ENCODE peak calls at places on chromosome 22, in nine cellular contexts. J is GM13976; Q is adrenal gland; E is nephron progenitor cell; S is GM10248; F is OCI-LY7; W is mucosa of descending colon; K is H9; M is CD8-positive, alpha-beta T cell. I is an unnamed sample.

GRCh38 chr22:30191049-30191701 is 55.4 kb downstream of the LIF start:
- DNase-seq in J (no peak), Q (no peak), E (no peak), S (no peak), F (no peak), W (no peak), K (no peak), M (no peak), I (no peak)

GRCh38 chr22:45421349-45422057 is 8.0 kb downstream of the RIBC2 start:
- DNase-seq in J (no peak), Q (no peak), E (no peak), S (no peak), F (no peak), W (no peak), K (no peak), M (no peak), I (no peak)

GRCh38 chr22:50691521-50691920 is 18.9 kb downstream of the SHANK3 start:
- DNase-seq in J (no peak), Q (no peak), E (peak), S (no peak), F (peak), W (peak), K (peak), M (no peak), I (no peak)

GRCh38 chr22:30235687-30236170 is 10.8 kb downstream of the LIF start:
- DNase-seq in J (no peak), Q (peak), E (no peak), S (no peak), F (no peak), W (peak), K (no peak), M (no peak), I (no peak)

GRCh38 chr22:46331496-46331895 is 4.0 kb upstream of the TRMU start:
- DNase-seq in J (no peak), Q (no peak), E (no peak), S (no peak), F (no peak), W (no peak), K (no peak), M (no peak), I (no peak)

GRCh38 chr22:45425531-45426265 is 12.2 kb downstream of the RIBC2 start:
- DNase-seq in J (no peak), Q (no peak), E (no peak), S (no peak), F (no peak), W (no peak), K (no peak), M (no peak), I (no peak)

GRCh38 chr22:39234867-39235687 is 9.7 kb downstream of the PDGFB start:
- DNase-seq in J (no peak), Q (no peak), E (no peak), S (no peak), F (no peak), W (peak), K (no peak), M (no peak), I (no peak)

GRCh38 chr22:26768986-26769385 is 111.6 kb downstream of the MIAT start:
- DNase-seq in J (no peak), Q (no peak), E (no peak), S (no peak), F (no peak), W (no peak), K (no peak), M (no peak), I (no peak)

GRCh38 chr22:30214703-30215405 is 31.7 kb downstream of the LIF start:
- DNase-seq in J (no peak), Q (no peak), E (no peak), S (no peak), F (no peak), W (no peak), K (peak), M (no peak), I (no peak)

GRCh38 chr22:31870890-31871289 is 73.4 kb upstream of the YWHAH start:
- DNase-seq in J (no peak), Q (no peak), E (no peak), S (no peak), F (no peak), W (peak), K (no peak), M (no peak), I (no peak)

GRCh38 chr22:22866381-22867111 is 21.1 kb upstream of the IGLL5 start:
- DNase-seq in J (no peak), Q (no peak), E (no peak), S (no peak), F (no peak), W (no peak), K (no peak), M (no peak), I (no peak)

GRCh38 chr22:24905909-24906308 is 40.6 kb downstream of the LHFPL7 start:
- DNase-seq in J (no peak), Q (no peak), E (no peak), S (no peak), F (no peak), W (no peak), K (no peak), M (no peak), I (no peak)

GRCh38 chr22:46172522-46172921 is 22.2 kb downstream of the PPARA start:
- DNase-seq in J (no peak), Q (no peak), E (no peak), S (no peak), F (no peak), W (no peak), K (no peak), M (no peak), I (no peak)

GRCh38 chr22:26273011-26273675 is 103.9 kb downstream of the SEZ6L start:
- DNase-seq in J (no peak), Q (no peak), E (no peak), S (no peak), F (no peak), W (no peak), K (no peak), M (no peak), I (no peak)

GRCh38 chr22:17964647-17965046 is 59.7 kb downstream of the MICAL3 start:
- DNase-seq in J (peak), Q (no peak), E (no peak), S (peak), F (peak), W (no peak), K (no peak), M (no peak), I (peak)

GRCh38 chr22:40534379-40535188 is 101.9 kb downstream of the MRTFA start:
- DNase-seq in J (no peak), Q (no peak), E (no peak), S (no peak), F (no peak), W (no peak), K (peak), M (no peak), I (no peak)

GRCh38 chr22:29520851-29521250 is 32.7 kb downstream of the THOC5 start:
- DNase-seq in J (no peak), Q (peak), E (no peak), S (no peak), F (no peak), W (no peak), K (no peak), M (no peak), I (no peak)

GRCh38 chr22:26259510-26259909 is 90.2 kb downstream of the SEZ6L start:
- DNase-seq in J (no peak), Q (peak), E (peak), S (no peak), F (peak), W (peak), K (peak), M (no peak), I (no peak)

GRCh38 chr22:47165998-47166397 is 403.5 kb downstream of the TBC1D22A start:
- DNase-seq in J (no peak), Q (no peak), E (no peak), S (no peak), F (no peak), W (no peak), K (peak), M (no peak), I (no peak)

GRCh38 chr22:24751518-24751917 is 23.0 kb downstream of the PIWIL3 start:
- DNase-seq in J (no peak), Q (no peak), E (no peak), S (no peak), F (no peak), W (no peak), K (no peak), M (no peak), I (no peak)

GRCh38 chr22:25666308-25666707 is 75.7 kb upstream of the MYO18B start:
- DNase-seq in J (no peak), Q (peak), E (peak), S (no peak), F (no peak), W (peak), K (peak), M (no peak), I (no peak)

GRCh38 chr22:31474743-31475142 is 14.9 kb downstream of the EIF4ENIF1 start:
- DNase-seq in J (no peak), Q (peak), E (no peak), S (no peak), F (no peak), W (no peak), K (no peak), M (no peak), I (no peak)

GRCh38 chr22:45717787-45718186 is 46.2 kb downstream of the ATXN10 start:
- DNase-seq in J (no peak), Q (no peak), E (no peak), S (no peak), F (no peak), W (no peak), K (no peak), M (no peak), I (no peak)

GRCh38 chr22:26367402-26368245 is 61.4 kb upstream of the ASPHD2 start:
- DNase-seq in J (peak), Q (peak), E (peak), S (peak), F (peak), W (peak), K (peak), M (peak), I (peak)

GRCh38 chr22:43706151-43706550 is 106.0 kb downstream of the EFCAB6 start:
- DNase-seq in J (no peak), Q (no peak), E (no peak), S (no peak), F (no peak), W (no peak), K (peak), M (no peak), I (no peak)

GRCh38 chr22:29748248-29748893 is 18.4 kb downstream of the ZMAT5 start:
- DNase-seq in J (no peak), Q (no peak), E (no peak), S (no peak), F (no peak), W (no peak), K (no peak), M (no peak), I (no peak)

GRCh38 chr22:39498802-39499201 is 3.3 kb upstream of the MIEF1 start:
- DNase-seq in J (no peak), Q (no peak), E (no peak), S (no peak), F (no peak), W (no peak), K (no peak), M (no peak), I (no peak)

GRCh38 chr22:26828311-26828710 is 170.9 kb downstream of the MIAT start:
- DNase-seq in J (no peak), Q (no peak), E (no peak), S (peak), F (no peak), W (no peak), K (no peak), M (no peak), I (no peak)

GRCh38 chr22:36644333-36644757 is 59.2 kb downstream of the CACNG2 start:
- DNase-seq in J (peak), Q (peak), E (peak), S (peak), F (peak), W (peak), K (peak), M (no peak), I (no peak)

GRCh38 chr22:46801331-46801811 is 38.9 kb downstream of the TBC1D22A start:
- DNase-seq in J (no peak), Q (no peak), E (no peak), S (no peak), F (no peak), W (no peak), K (no peak), M (no peak), I (no peak)

GRCh38 chr22:17920992-17921650 is 103.2 kb downstream of the MICAL3 start:
- DNase-seq in J (no peak), Q (no peak), E (no peak), S (no peak), F (no peak), W (no peak), K (no peak), M (no peak), I (no peak)

GRCh38 chr22:46592390-46592872 is 27.8 kb upstream of the GRAMD4 start:
- DNase-seq in J (peak), Q (peak), E (no peak), S (peak), F (peak), W (peak), K (no peak), M (no peak), I (peak)

GRCh38 chr22:23068832-23069385 is 1.4 kb upstream of the GNAZ start:
- DNase-seq in J (no peak), Q (peak), E (no peak), S (no peak), F (no peak), W (no peak), K (peak), M (no peak), I (peak)

GRCh38 chr22:17712441-17712840 is 61.8 kb downstream of the BID start:
- DNase-seq in J (no peak), Q (no peak), E (no peak), S (no peak), F (no peak), W (no peak), K (no peak), M (no peak), I (no peak)

DNA sequence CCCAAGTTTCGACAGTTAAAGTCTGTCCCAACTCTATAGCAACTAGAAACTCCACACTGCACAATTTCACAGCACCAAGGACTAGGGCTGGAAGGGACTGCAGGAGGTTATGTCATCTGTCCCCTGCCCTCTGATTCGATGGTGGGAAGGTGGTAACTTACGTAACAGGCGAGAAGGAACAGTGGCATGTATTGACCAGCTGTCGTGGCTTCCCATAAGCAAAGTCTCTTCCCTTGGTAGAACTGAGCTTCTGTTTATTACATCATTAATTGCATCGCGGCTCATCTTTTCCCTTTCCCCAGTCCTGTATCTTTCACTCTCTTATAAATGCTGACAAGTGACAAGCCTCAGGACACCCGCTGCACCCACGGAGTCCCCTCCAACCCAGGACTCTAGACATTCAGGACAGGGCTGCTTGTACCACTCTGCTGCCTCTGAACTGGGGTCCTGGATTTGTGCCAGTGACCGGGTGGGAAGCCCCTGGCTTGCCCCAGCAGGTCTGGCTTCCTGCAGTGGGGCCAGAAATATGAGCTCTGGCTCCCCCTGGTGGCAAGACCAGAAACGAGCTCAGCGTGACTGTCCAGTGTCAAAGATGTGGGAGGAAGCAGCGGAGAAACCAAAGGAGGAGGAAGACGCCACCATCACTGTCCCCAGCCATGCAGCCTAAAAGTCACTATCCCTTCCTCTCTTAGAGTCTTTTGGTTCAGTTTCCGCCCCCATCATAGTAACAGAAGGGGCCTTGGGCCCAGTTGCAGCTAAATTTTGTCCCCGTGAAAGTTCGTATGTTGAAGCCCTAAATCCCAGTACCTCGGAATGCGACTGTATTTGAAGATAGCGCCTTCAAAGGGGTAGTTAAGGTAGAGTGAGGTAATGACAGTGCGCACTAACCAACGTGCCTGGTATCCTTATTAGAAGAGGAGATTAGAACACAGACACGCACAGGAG is 84.5 kb downstream of the ISX start:
- DNase-seq in J (peak), Q (peak), E (peak), S (peak), F (peak), W (peak), K (peak), M (peak), I (peak)
- TF ChIP-seq CTCF in J (peak), Q (peak), E (peak), S (peak), F (peak), W (peak), K (peak), M (peak), I (no peak)

DNA sequence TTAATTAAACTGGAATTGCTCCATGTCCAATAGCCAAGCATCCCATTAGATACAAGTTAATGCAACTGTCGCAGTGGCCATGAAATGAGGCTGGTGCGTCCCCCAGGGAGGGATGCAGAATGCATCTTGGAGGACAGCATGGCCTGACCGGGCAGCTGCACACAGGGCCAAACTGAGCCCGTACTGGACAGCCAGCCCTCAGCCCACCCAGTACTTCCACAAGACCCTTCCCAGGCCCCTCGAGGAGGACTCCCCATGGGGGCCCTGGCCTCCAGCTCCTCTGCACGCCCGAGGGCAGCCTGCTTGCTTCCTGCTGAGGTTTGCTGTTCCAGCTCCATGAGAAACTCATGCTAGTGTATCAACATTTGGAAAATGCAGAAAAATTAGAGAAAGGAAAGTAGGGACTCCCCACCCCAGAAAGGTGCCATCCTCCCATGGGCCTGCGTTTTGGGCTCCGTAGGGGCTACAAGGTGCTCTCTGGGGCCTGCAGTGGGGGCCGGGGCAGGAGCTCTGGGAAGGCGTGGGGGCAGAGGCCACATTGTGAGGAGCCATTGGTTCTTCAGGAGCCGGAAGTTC is 21.3 kb upstream of the CCDC188 start:
- DNase-seq in J (no peak), Q (no peak), E (no peak), S (no peak), F (no peak), W (no peak), K (no peak), M (no peak), I (no peak)
- TF ChIP-seq CTCF in J (no peak), Q (no peak), E (no peak), S (no peak), F (no peak), W (no peak), K (no peak), M (no peak), I (no peak)

GRCh38 chr22:28052818-28053217 is 133.8 kb upstream of the PITPNB start:
- DNase-seq in J (no peak), Q (no peak), E (peak), S (no peak), F (no peak), W (no peak), K (no peak), M (no peak), I (no peak)
- TF ChIP-seq CTCF in J (no peak), Q (no peak), E (no peak), S (no peak), F (no peak), W (no peak), K (no peak), M (no peak), I (no peak)

DNA sequence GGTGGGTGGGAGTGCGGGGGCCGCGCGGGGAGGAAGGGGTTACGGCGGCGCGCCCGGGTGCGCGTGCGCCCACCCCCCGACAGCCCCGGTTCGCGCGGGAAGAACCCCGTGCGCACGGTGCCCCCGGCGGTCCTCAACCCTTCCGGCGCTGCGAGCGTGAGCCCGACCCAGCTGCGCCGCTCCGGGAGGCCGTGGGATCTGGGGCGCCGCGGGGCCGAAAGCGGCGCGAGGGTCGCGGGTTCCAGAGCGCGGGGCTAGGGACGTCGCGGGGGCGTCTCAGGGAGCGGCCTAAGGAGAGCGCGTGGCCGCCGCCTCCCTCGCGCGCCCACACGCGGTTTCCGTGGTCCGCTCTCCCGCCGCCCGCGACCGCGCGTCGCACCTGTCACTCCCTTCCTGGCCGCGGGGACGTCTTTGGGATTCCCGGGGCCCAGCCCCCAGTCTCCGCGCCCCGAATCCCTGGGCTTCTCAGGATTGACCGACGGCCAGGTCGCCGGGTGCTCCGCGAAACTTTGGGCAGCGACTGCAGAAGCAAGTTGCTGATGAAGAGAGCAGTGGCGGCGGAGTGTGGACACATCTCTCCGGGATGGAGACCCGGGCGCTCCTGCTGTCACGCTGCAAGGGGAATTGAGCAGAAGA is 582 bp downstream of the SREBF2 start:
- DNase-seq in J (peak), Q (peak), E (peak), S (peak), F (peak), W (peak), K (no peak), M (peak), I (peak)
- TF ChIP-seq CTCF in J (no peak), Q (no peak), E (no peak), S (no peak), F (no peak), W (no peak), K (no peak), M (no peak), I (no peak)

GRCh38 chr22:35378547-35379078 is 2.3 kb upstream of the HMOX1 start:
- DNase-seq in J (no peak), Q (no peak), E (no peak), S (no peak), F (no peak), W (no peak), K (no peak), M (no peak), I (no peak)

GRCh38 chr22:35380013-35380412 is 883 bp upstream of the HMOX1 start:
- DNase-seq in J (no peak), Q (peak), E (no peak), S (no peak), F (no peak), W (peak), K (no peak), M (no peak), I (no peak)

GRCh38 chr22:35379146-35379993 is 1.5 kb upstream of the HMOX1 start:
- DNase-seq in J (no peak), Q (no peak), E (no peak), S (no peak), F (no peak), W (peak), K (no peak), M (no peak), I (no peak)

GRCh38 chr22:35381424-35381772 is 502 bp downstream of the HMOX1 start:
- DNase-seq in J (no peak), Q (no peak), E (no peak), S (no peak), F (no peak), W (peak), K (no peak), M (no peak), I (no peak)

GRCh38 chr22:35380537-35381423 is at the start of gene HMOX1:
- DNase-seq in J (peak), Q (peak), E (peak), S (peak), F (peak), W (peak), K (peak), M (peak), I (peak)
- TF ChIP-seq CTCF in J (peak), Q (no peak), E (no peak), S (peak), F (no peak), W (no peak), K (no peak), M (no peak), I (no peak)

I was measured in activated B cell treated with CpG ODN at 0.5 μM for 24 hours.